ENCODE peak calls at places on chromosomes 12 and 14, in nine cellular contexts. One of them, this sample, is unnamed. For H3K9me3 and H3K4me1, the result is how much of the 10 kb centered on the place peaks cover.

GRCh38 chr14:39265032-39265431 is 31.3 kb downstream of the MIA2 start:
- DNase-seq in A549: no peak
- DNase-seq in GM23248: peak
- DNase-seq in pancreas: no peak
- DNase-seq in colonic mucosa: no peak
- DNase-seq in effector memory CD4-positive, alpha-beta T cell: no peak
- DNase-seq in A673: peak
- DNase-seq in lower lobe of right lung: no peak
- DNase-seq in mesenchymal stem cell: peak
- DNase-seq in this sample: no peak

GRCh38 chr12:97148941-97149559 is 242.0 kb downstream of the NEDD1 start:
- DNase-seq in A549: peak
- DNase-seq in GM23248: peak
- DNase-seq in pancreas: peak
- DNase-seq in colonic mucosa: peak
- DNase-seq in effector memory CD4-positive, alpha-beta T cell: no peak
- DNase-seq in A673: peak
- DNase-seq in lower lobe of right lung: peak
- DNase-seq in mesenchymal stem cell: peak
- DNase-seq in this sample: no peak

GRCh38 chr14:105974902-105975301 is 448.5 kb downstream of the TMEM121 start:
- DNase-seq in A549: no peak
- DNase-seq in GM23248: no peak
- DNase-seq in pancreas: no peak
- DNase-seq in colonic mucosa: no peak
- DNase-seq in effector memory CD4-positive, alpha-beta T cell: peak
- DNase-seq in A673: peak
- DNase-seq in lower lobe of right lung: no peak
- DNase-seq in mesenchymal stem cell: no peak
- DNase-seq in this sample: peak

GRCh38 chr14:95685978-95686922 is at the start of gene TCL1B:
- DNase-seq in A549: no peak
- DNase-seq in GM23248: no peak
- DNase-seq in pancreas: no peak
- DNase-seq in colonic mucosa: no peak
- DNase-seq in effector memory CD4-positive, alpha-beta T cell: no peak
- DNase-seq in A673: no peak
- DNase-seq in lower lobe of right lung: no peak
- DNase-seq in mesenchymal stem cell: no peak
- DNase-seq in this sample: no peak

GRCh38 chr12:75086086-75087038 is 123.3 kb downstream of the KCNC2 start:
- DNase-seq in A549: no peak
- DNase-seq in GM23248: peak
- DNase-seq in pancreas: no peak
- DNase-seq in colonic mucosa: no peak
- DNase-seq in effector memory CD4-positive, alpha-beta T cell: no peak
- DNase-seq in A673: no peak
- DNase-seq in lower lobe of right lung: no peak
- DNase-seq in mesenchymal stem cell: peak
- DNase-seq in this sample: no peak

GRCh38 chr14:90491221-90491867 is 94.5 kb downstream of the CALM1 start:
- DNase-seq in A549: no peak
- DNase-seq in GM23248: peak
- DNase-seq in pancreas: peak
- DNase-seq in colonic mucosa: no peak
- DNase-seq in effector memory CD4-positive, alpha-beta T cell: no peak
- DNase-seq in A673: peak
- DNase-seq in lower lobe of right lung: no peak
- DNase-seq in mesenchymal stem cell: no peak
- DNase-seq in this sample: no peak

GRCh38 chr12:106123110-106123509 is 15.6 kb downstream of the NUAK1 start:
- DNase-seq in A549: no peak
- DNase-seq in GM23248: no peak
- DNase-seq in pancreas: no peak
- DNase-seq in colonic mucosa: no peak
- DNase-seq in effector memory CD4-positive, alpha-beta T cell: no peak
- DNase-seq in A673: no peak
- DNase-seq in lower lobe of right lung: no peak
- DNase-seq in mesenchymal stem cell: no peak
- DNase-seq in this sample: no peak

GRCh38 chr14:89617471-89618291 is 200.6 kb upstream of the FOXN3 start:
- DNase-seq in A549: no peak
- DNase-seq in GM23248: peak
- DNase-seq in pancreas: peak
- DNase-seq in colonic mucosa: peak
- DNase-seq in effector memory CD4-positive, alpha-beta T cell: no peak
- DNase-seq in A673: peak
- DNase-seq in lower lobe of right lung: no peak
- DNase-seq in mesenchymal stem cell: peak
- DNase-seq in this sample: peak

GRCh38 chr12:132324173-132324572 is 5.2 kb downstream of the GALNT9 start:
- DNase-seq in A549: no peak
- DNase-seq in GM23248: no peak
- DNase-seq in pancreas: no peak
- DNase-seq in colonic mucosa: no peak
- DNase-seq in effector memory CD4-positive, alpha-beta T cell: no peak
- DNase-seq in A673: no peak
- DNase-seq in lower lobe of right lung: no peak
- DNase-seq in mesenchymal stem cell: no peak
- DNase-seq in this sample: no peak

GRCh38 chr12:132324841-132325732 is 4.3 kb downstream of the GALNT9 start:
- DNase-seq in A549: no peak
- DNase-seq in GM23248: no peak
- DNase-seq in pancreas: no peak
- DNase-seq in colonic mucosa: no peak
- DNase-seq in effector memory CD4-positive, alpha-beta T cell: no peak
- DNase-seq in A673: no peak
- DNase-seq in lower lobe of right lung: no peak
- DNase-seq in mesenchymal stem cell: no peak
- DNase-seq in this sample: no peak

GRCh38 chr12:132322206-132323132 is 6.9 kb downstream of the GALNT9 start:
- DNase-seq in A549: no peak
- DNase-seq in GM23248: no peak
- DNase-seq in pancreas: no peak
- DNase-seq in colonic mucosa: no peak
- DNase-seq in effector memory CD4-positive, alpha-beta T cell: no peak
- DNase-seq in A673: no peak
- DNase-seq in lower lobe of right lung: peak
- DNase-seq in mesenchymal stem cell: no peak
- DNase-seq in this sample: no peak

GRCh38 chr12:132321321-132322118 is 7.9 kb downstream of the GALNT9 start:
- DNase-seq in A549: no peak
- DNase-seq in GM23248: no peak
- DNase-seq in pancreas: no peak
- DNase-seq in colonic mucosa: no peak
- DNase-seq in effector memory CD4-positive, alpha-beta T cell: no peak
- DNase-seq in A673: no peak
- DNase-seq in lower lobe of right lung: peak
- DNase-seq in mesenchymal stem cell: no peak
- DNase-seq in this sample: no peak

GRCh38 chr12:132323171-132324010 is 6.0 kb downstream of the GALNT9 start:
- DNase-seq in A549: no peak
- DNase-seq in GM23248: no peak
- DNase-seq in pancreas: no peak
- DNase-seq in colonic mucosa: no peak
- DNase-seq in effector memory CD4-positive, alpha-beta T cell: no peak
- DNase-seq in A673: no peak
- DNase-seq in lower lobe of right lung: no peak
- DNase-seq in mesenchymal stem cell: no peak
- DNase-seq in this sample: peak
- H3K27ac ChIP-seq in A549: no peak
- H3K27ac ChIP-seq in GM23248: no peak
- H3K27ac ChIP-seq in pancreas: no peak
- H3K27ac ChIP-seq in colonic mucosa: no peak
- H3K27ac ChIP-seq in effector memory CD4-positive, alpha-beta T cell: no peak
- H3K27ac ChIP-seq in A673: no peak
- H3K27ac ChIP-seq in lower lobe of right lung: no peak
- H3K27ac ChIP-seq in mesenchymal stem cell: no peak
- H3K27ac ChIP-seq in this sample: no peak

GRCh38 chr14:98579140-98579539 is 692.9 kb downstream of the BCL11B start:
- DNase-seq in A549: no peak
- DNase-seq in GM23248: no peak
- DNase-seq in pancreas: no peak
- DNase-seq in colonic mucosa: no peak
- DNase-seq in effector memory CD4-positive, alpha-beta T cell: no peak
- DNase-seq in A673: no peak
- DNase-seq in lower lobe of right lung: no peak
- DNase-seq in mesenchymal stem cell: no peak
- DNase-seq in this sample: no peak

GRCh38 chr14:98580131-98580678 is 691.8 kb downstream of the BCL11B start:
- DNase-seq in A549: no peak
- DNase-seq in GM23248: peak
- DNase-seq in pancreas: no peak
- DNase-seq in colonic mucosa: no peak
- DNase-seq in effector memory CD4-positive, alpha-beta T cell: no peak
- DNase-seq in A673: peak
- DNase-seq in lower lobe of right lung: no peak
- DNase-seq in mesenchymal stem cell: no peak
- DNase-seq in this sample: no peak

GRCh38 chr14:98576463-98576862 is 695.5 kb downstream of the BCL11B start:
- DNase-seq in A549: no peak
- DNase-seq in GM23248: no peak
- DNase-seq in pancreas: no peak
- DNase-seq in colonic mucosa: no peak
- DNase-seq in effector memory CD4-positive, alpha-beta T cell: no peak
- DNase-seq in A673: no peak
- DNase-seq in lower lobe of right lung: no peak
- DNase-seq in mesenchymal stem cell: no peak
- DNase-seq in this sample: no peak

GRCh38 chr14:98582276-98582675 is 689.7 kb downstream of the BCL11B start:
- DNase-seq in A549: no peak
- DNase-seq in GM23248: no peak
- DNase-seq in pancreas: no peak
- DNase-seq in colonic mucosa: no peak
- DNase-seq in effector memory CD4-positive, alpha-beta T cell: no peak
- DNase-seq in A673: no peak
- DNase-seq in lower lobe of right lung: no peak
- DNase-seq in mesenchymal stem cell: no peak
- DNase-seq in this sample: no peak

DNA sequence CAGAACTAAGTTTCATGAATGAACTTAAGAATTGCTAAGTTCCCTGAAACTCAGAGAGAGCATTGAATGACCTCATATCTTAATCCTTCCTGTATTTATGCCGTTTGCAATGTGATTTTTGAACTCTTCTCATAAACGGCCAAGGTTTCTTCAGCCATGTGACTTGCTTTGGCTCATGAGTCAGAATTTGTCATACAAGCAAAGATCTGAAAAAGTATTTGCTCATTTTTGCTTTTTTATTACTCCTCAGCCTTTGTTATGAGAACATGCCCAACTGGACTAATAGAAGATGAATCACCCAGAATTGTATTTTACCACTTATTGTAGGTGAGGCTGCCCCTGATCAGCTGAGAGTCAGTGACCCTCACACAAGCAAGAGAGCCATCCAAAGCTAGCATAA is 693.8 kb downstream of the BCL11B start:
- DNase-seq in A549: no peak
- DNase-seq in GM23248: peak
- DNase-seq in pancreas: no peak
- DNase-seq in colonic mucosa: no peak
- DNase-seq in effector memory CD4-positive, alpha-beta T cell: no peak
- DNase-seq in A673: peak
- DNase-seq in lower lobe of right lung: no peak
- DNase-seq in mesenchymal stem cell: no peak
- DNase-seq in this sample: no peak
- H3K9me3 ChIP-seq in A549: under half
- H3K9me3 ChIP-seq in GM23248: under half
- H3K9me3 ChIP-seq in pancreas: under half
- H3K9me3 ChIP-seq in colonic mucosa: under half
- H3K9me3 ChIP-seq in effector memory CD4-positive, alpha-beta T cell: under half
- H3K9me3 ChIP-seq in A673: under half
- H3K9me3 ChIP-seq in lower lobe of right lung: under half
- H3K9me3 ChIP-seq in mesenchymal stem cell: under half
- H3K9me3 ChIP-seq in this sample: under half

DNA sequence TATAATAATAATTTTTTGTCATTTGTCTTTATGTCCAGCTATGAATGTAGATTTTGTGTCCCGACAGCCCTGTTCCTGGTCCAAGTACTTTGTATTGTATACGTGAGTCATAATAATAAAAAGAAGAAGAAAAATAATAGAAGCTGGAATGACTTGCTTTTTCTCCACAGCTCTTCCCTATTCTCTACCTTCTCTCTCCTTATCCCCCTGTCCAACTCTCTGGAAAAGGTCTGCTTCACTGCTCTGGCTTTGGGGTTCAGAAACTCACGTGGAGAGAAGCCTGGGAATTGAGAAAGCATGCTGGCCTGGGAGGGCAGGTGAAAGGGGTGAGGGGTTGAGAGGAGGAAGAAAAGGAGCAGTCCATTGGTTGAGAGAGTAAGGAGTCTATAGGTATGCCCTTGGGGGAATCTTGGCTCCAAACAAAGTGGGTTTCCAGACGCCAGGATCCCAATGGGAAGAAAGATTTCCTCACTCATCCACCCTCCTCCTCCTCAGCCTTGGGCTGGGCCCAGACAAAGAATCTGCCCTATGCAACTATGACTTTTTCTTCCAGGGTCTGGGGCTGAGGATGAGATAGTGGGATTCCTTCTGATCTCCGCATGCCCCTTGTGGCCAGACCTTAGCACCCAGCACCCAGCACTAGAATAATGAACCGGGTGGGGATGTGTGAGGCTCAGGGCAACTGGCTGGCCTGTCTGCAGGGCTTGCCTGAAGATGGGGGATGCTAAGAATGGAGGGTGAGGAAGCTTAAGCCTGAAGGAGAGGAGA is 4.0 kb downstream of the HOXC8 start:
- DNase-seq in A549: peak
- DNase-seq in GM23248: no peak
- DNase-seq in pancreas: no peak
- DNase-seq in colonic mucosa: no peak
- DNase-seq in effector memory CD4-positive, alpha-beta T cell: no peak
- DNase-seq in A673: no peak
- DNase-seq in lower lobe of right lung: no peak
- DNase-seq in mesenchymal stem cell: peak
- DNase-seq in this sample: no peak
- H3K4me1 ChIP-seq in A549: half or more
- H3K4me1 ChIP-seq in GM23248: under half
- H3K4me1 ChIP-seq in pancreas: under half
- H3K4me1 ChIP-seq in colonic mucosa: under half
- H3K4me1 ChIP-seq in effector memory CD4-positive, alpha-beta T cell: under half
- H3K4me1 ChIP-seq in A673: half or more
- H3K4me1 ChIP-seq in lower lobe of right lung: under half
- H3K4me1 ChIP-seq in mesenchymal stem cell: under half
- H3K4me1 ChIP-seq in this sample: under half

GRCh38 chr14:77660754-77661153 is 44.3 kb upstream of the SPTLC2 start:
- DNase-seq in A549: no peak
- DNase-seq in GM23248: no peak
- DNase-seq in pancreas: no peak
- DNase-seq in colonic mucosa: no peak
- DNase-seq in effector memory CD4-positive, alpha-beta T cell: no peak
- DNase-seq in A673: peak
- DNase-seq in lower lobe of right lung: no peak
- DNase-seq in mesenchymal stem cell: no peak
- DNase-seq in this sample: no peak

GRCh38 chr14:77654001-77654431 is 37.6 kb upstream of the SPTLC2 start:
- DNase-seq in A549: no peak
- DNase-seq in GM23248: no peak
- DNase-seq in pancreas: no peak
- DNase-seq in colonic mucosa: no peak
- DNase-seq in effector memory CD4-positive, alpha-beta T cell: no peak
- DNase-seq in A673: peak
- DNase-seq in lower lobe of right lung: no peak
- DNase-seq in mesenchymal stem cell: no peak
- DNase-seq in this sample: no peak

GRCh38 chr14:77659822-77660221 is 43.4 kb upstream of the SPTLC2 start:
- DNase-seq in A549: no peak
- DNase-seq in GM23248: no peak
- DNase-seq in pancreas: no peak
- DNase-seq in colonic mucosa: no peak
- DNase-seq in effector memory CD4-positive, alpha-beta T cell: no peak
- DNase-seq in A673: no peak
- DNase-seq in lower lobe of right lung: no peak
- DNase-seq in mesenchymal stem cell: peak
- DNase-seq in this sample: no peak

GRCh38 chr14:77653473-77653872 is 37.0 kb upstream of the SPTLC2 start:
- DNase-seq in A549: no peak
- DNase-seq in GM23248: peak
- DNase-seq in pancreas: no peak
- DNase-seq in colonic mucosa: no peak
- DNase-seq in effector memory CD4-positive, alpha-beta T cell: no peak
- DNase-seq in A673: no peak
- DNase-seq in lower lobe of right lung: no peak
- DNase-seq in mesenchymal stem cell: no peak
- DNase-seq in this sample: no peak

DNA sequence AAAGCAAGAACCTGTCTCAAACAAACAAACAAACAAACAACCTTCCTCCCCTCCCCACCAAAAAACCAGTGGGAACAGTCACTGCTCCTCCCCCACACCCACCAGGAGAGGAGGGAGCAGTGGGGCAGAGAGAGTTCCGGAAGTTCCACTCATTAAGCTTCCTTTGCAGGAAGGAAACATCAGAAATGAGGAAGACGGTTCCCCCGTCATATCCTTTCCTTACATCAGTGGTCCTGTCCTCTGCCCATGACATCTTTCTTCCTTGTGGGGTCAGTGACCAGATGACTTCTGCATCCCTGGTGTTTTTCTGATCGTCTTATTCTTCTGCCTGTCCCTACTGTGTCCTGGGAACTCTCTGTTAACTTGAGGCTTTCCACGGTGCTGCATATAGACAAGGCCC is 40.8 kb upstream of the SPTLC2 start:
- DNase-seq in A549: no peak
- DNase-seq in GM23248: no peak
- DNase-seq in pancreas: no peak
- DNase-seq in colonic mucosa: no peak
- DNase-seq in effector memory CD4-positive, alpha-beta T cell: no peak
- DNase-seq in A673: no peak
- DNase-seq in lower lobe of right lung: no peak
- DNase-seq in mesenchymal stem cell: no peak
- DNase-seq in this sample: no peak
- H3K27ac ChIP-seq in A549: no peak
- H3K27ac ChIP-seq in GM23248: no peak
- H3K27ac ChIP-seq in pancreas: no peak
- H3K27ac ChIP-seq in colonic mucosa: no peak
- H3K27ac ChIP-seq in effector memory CD4-positive, alpha-beta T cell: no peak
- H3K27ac ChIP-seq in A673: no peak
- H3K27ac ChIP-seq in lower lobe of right lung: no peak
- H3K27ac ChIP-seq in mesenchymal stem cell: no peak
- H3K27ac ChIP-seq in this sample: no peak